ENCODE peak calls at places on chromosomes 13 and 19, in ten cellular contexts. T, H, F, X, U, Q, K, V, R and L are unnamed samples.

GRCh38 chr19:6710273-6711077 is 10.0 kb downstream of the C3 start:
- DNase-seq in H (peak; percentile 74), X (no peak), Q (no peak), T (no peak), F (no peak), V (no peak), U (no peak), K (no peak), R (no peak), L (no peak)

GRCh38 chr19:46390866-46391265 is 22.5 kb downstream of the CCDC8 start:
- DNase-seq in V (no peak), T (no peak), X (no peak), F (no peak), U (no peak), Q (peak; percentile 62), H (peak; percentile 50), K (no peak), R (no peak), L (no peak)

GRCh38 chr19:48424694-48425219 is 21.0 kb upstream of the GRWD1 start:
- DNase-seq in H (no peak), R (no peak), F (no peak), K (no peak), V (peak; percentile 32), U (no peak), T (no peak), Q (no peak), X (peak; percentile 68), L (peak; percentile 30)

GRCh38 chr19:13260883-13261653 is 110.9 kb downstream of the IER2 start:
- DNase-seq in X (no peak), T (peak; percentile 72), R (no peak), F (no peak), K (no peak), H (no peak), V (no peak), Q (no peak), U (no peak), L (no peak)

GRCh38 chr13:87123987-87124784 is 547.0 kb upstream of the SLITRK5 start:
- DNase-seq in V (peak; percentile 8), H (no peak), R (no peak), F (peak; percentile 8), X (no peak), Q (no peak), U (no peak), K (no peak), T (no peak), L (no peak)

GRCh38 chr13:77449265-77449664 is 86.2 kb upstream of the SCEL start:
- DNase-seq in T (no peak), K (no peak), F (no peak), R (no peak), U (no peak), X (no peak), Q (no peak), H (no peak), V (no peak), L (no peak)

GRCh38 chr13:37476874-37477273 is 121.7 kb downstream of the POSTN start:
- DNase-seq in X (no peak), R (no peak), F (peak; percentile 30), U (no peak), Q (no peak), V (no peak), K (no peak), H (no peak), T (no peak), L (no peak)

GRCh38 chr13:102045713-102046112 is 356.1 kb downstream of the FGF14 start:
- DNase-seq in U (no peak), F (peak; percentile 9), X (no peak), V (no peak), Q (no peak), K (no peak), T (no peak), H (no peak), R (no peak), L (no peak)

GRCh38 chr19:29724102-29724641 is 9.1 kb upstream of the C19orf12 start:
- DNase-seq in H (no peak), X (no peak), R (peak; percentile 10), Q (no peak), F (peak; percentile 30), V (no peak), K (no peak), U (no peak), T (no peak), L (no peak)

GRCh38 chr19:54739587-54740497 is 1.5 kb downstream of the KIR2DL3 start:
- DNase-seq in V (no peak), X (no peak), Q (no peak), U (no peak), R (no peak), H (no peak), F (no peak), T (no peak), K (no peak), L (no peak)

GRCh38 chr19:38852231-38853044 is 2.7 kb upstream of the HNRNPL start:
- DNase-seq in Q (peak; percentile 85), X (peak; percentile 74), H (peak; percentile 93), V (peak; percentile 73), T (peak; percentile 81), R (peak; percentile 47), U (peak; percentile 49), K (peak; percentile 33), F (no peak), L (peak; percentile 90)

GRCh38 chr13:23619073-23619855 is 49.1 kb downstream of the TNFRSF19 start:
- DNase-seq in X (no peak), V (no peak), T (no peak), U (no peak), Q (no peak), F (no peak), R (no peak), K (no peak), H (no peak), L (no peak)

GRCh38 chr19:2426661-2427322 is 594 bp downstream of the TIMM13 start:
- DNase-seq in F (peak; percentile 63), Q (peak; percentile 79), K (no peak), U (peak; percentile 6), V (peak; percentile 47), H (peak; percentile 88), R (peak; percentile 10), X (no peak), T (peak; percentile 63), L (no peak)

GRCh38 chr13:39897636-39898035 is 242.2 kb downstream of the COG6 start:
- DNase-seq in Q (no peak), R (no peak), U (no peak), T (no peak), K (no peak), V (no peak), H (no peak), F (no peak), X (no peak), L (no peak)

GRCh38 chr13:79679334-79679733 is 198.4 kb downstream of the NDFIP2 start:
- DNase-seq in U (no peak), T (peak; percentile 90), K (no peak), F (peak; percentile 65), H (no peak), X (peak; percentile 67), Q (peak; percentile 81), V (peak; percentile 69), R (no peak), L (peak; percentile 39)

GRCh38 chr19:43747557-43748204 is 7.1 kb downstream of the SMG9 start:
- DNase-seq in H (no peak), T (no peak), R (no peak), F (no peak), Q (no peak), U (no peak), V (no peak), K (no peak), X (no peak), L (no peak)

GRCh38 chr13:32253911-32254399 is 61.2 kb downstream of the ZAR1L start:
- DNase-seq in K (no peak), T (no peak), U (no peak), Q (no peak), F (no peak), H (no peak), X (no peak), R (no peak), V (no peak), L (no peak)
- H3K27ac ChIP-seq in K (peak overlapping the region; percentile 82), T (no peak overlapping the region), U (no peak overlapping the region), Q (peak overlapping the region; percentile 76), F (no peak overlapping the region), H (no peak overlapping the region), X (peak overlapping the region; percentile 74), R (no peak overlapping the region), V (peak overlapping the region; percentile 91), L (no peak overlapping the region)

DNA sequence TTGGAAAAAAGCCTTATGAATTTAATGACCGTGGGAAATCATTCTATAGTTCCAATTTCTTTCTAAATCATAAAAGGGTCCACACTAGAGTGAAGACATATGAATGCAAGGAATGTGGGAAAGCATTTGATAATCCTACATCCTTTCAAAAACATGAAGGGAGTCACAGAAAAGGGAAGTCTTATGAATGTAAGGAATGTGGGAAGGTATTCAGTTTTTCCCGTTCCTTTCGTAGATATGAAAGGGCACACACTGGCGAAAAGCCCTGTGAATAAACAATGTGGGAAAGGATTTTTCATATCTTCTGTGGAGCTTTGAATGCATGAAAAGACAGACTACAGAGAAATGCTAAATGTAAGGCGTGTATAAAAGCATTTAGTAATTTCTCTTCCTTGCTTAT is 27.0 kb downstream of the ZNF20 start:
- DNase-seq in H (no peak), T (no peak), Q (no peak), R (no peak), U (no peak), V (no peak), K (no peak), X (no peak), F (no peak), L (no peak)
- H3K27ac ChIP-seq in H (no peak overlapping the region), T (no peak overlapping the region), Q (no peak overlapping the region), R (no peak overlapping the region), U (no peak overlapping the region), V (no peak overlapping the region), K (no peak overlapping the region), X (no peak overlapping the region), F (no peak overlapping the region), L (no peak overlapping the region)

GRCh38 chr13:29538625-29538976 is 56.9 kb downstream of the SLC7A1 start:
- DNase-seq in H (no peak), T (no peak), Q (no peak), R (no peak), V (no peak), U (no peak), F (no peak), K (no peak), X (no peak), L (no peak)
- H3K27ac ChIP-seq in H (no peak overlapping the region), T (no peak overlapping the region), Q (peak overlapping the region; percentile 24), R (no peak overlapping the region), V (no peak overlapping the region), U (no peak overlapping the region), F (no peak overlapping the region), K (no peak overlapping the region), X (no peak overlapping the region), L (no peak overlapping the region)

DNA sequence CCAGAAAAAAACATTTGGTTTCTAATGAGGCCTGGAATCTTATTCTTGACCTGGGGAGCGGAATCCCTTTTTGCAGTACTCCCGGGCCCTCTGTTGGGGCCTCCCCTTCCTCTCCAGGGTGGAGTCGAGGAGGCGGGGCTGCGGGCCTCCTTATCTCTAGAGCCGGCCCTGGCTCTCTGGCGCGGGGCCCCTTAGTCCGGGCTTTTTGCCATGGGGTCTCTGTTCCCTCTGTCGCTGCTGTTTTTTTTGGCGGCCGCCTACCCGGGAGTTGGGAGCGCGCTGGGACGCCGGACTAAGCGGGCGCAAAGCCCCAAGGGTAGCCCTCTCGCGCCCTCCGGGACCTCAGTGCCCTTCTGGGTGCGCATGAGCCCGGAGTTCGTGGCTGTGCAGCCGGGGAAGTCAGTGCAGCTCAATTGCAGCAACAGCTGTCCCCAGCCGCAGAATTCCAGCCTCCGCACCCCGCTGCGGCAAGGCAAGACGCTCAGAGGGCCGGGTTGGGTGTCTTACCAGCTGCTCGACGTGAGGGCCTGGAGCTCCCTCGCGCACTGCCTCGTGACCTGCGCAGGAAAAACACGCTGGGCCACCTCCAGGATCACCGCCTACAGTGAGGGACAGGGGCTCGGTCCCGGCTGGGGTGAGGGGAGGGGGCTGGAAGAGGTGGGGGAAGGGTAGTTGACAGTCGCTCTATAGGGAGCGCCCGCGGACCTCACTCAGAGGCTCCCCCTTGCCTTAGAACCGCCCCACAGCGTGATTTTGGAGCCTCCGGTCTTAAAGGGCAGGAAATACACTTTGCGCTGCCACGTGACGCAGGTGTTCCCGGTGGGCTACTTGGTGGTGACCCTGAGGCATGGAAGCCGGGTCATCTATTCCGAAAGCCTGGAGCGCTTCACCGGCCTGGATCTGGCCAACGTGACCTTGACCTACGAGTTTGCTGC is at the start of gene ICAM4:
- DNase-seq in H (peak; percentile 88), K (no peak), R (peak; percentile 25), F (no peak), Q (no peak), T (peak; percentile 66), V (peak; percentile 84), X (peak; percentile 85), U (no peak), L (no peak)
- H3K27ac ChIP-seq in H (peak within 1 kb of the TSS; percentile 59), K (no peak within 1 kb of the TSS), R (no peak within 1 kb of the TSS), F (no peak within 1 kb of the TSS), Q (no peak within 1 kb of the TSS), T (no peak within 1 kb of the TSS), V (peak within 1 kb of the TSS; percentile 43), X (peak within 1 kb of the TSS; percentile 64), U (no peak within 1 kb of the TSS), L (no peak within 1 kb of the TSS)